ENCODE peak calls at places on chromosomes 6 and 20, in seven cellular contexts. K is mesendoderm, U is IMR-90, G is neuronal stem cell, B is mesenchymal stem cell, P is H1, D is trophoblast cell. X is an unnamed sample.

GRCh38 chr20:41218466-41218865 is 81.1 kb downstream of the PLCG1 start:
- DNase-seq in K (no peak), U (peak; percentile 73), G (no peak), B (no peak), P (no peak), D (no peak), X (no peak)

GRCh38 chr6:152952866-152953509 is 29.9 kb downstream of the FBXO5 start:
- DNase-seq in K (peak; percentile 45), U (peak; percentile 63), G (no peak), B (peak; percentile 61), P (no peak), D (no peak), X (no peak)

GRCh38 chr6:92522589-92522988 is 896.8 kb downstream of the EPHA7 start:
- DNase-seq in K (no peak), U (no peak), G (no peak), B (no peak), P (no peak), D (no peak), X (no peak)

GRCh38 chr6:124913056-124913455 is 49.2 kb upstream of the RNF217 start:
- DNase-seq in K (no peak), U (no peak), G (no peak), B (no peak), P (no peak), D (no peak), X (no peak)

GRCh38 chr6:50565004-50565403 is 148.3 kb upstream of the TFAP2D start:
- DNase-seq in K (no peak), U (no peak), G (no peak), B (no peak), P (no peak), D (no peak), X (no peak)

GRCh38 chr6:157550114-157550989 is 169.4 kb downstream of the ZDHHC14 start:
- DNase-seq in K (no peak), U (no peak), G (no peak), B (no peak), P (no peak), D (no peak), X (no peak)

GRCh38 chr6:162829013-162829742 is 101.4 kb downstream of the PACRG start:
- DNase-seq in K (no peak), U (no peak), G (no peak), B (peak; percentile 1), P (no peak), D (no peak), X (no peak)

GRCh38 chr20:35463455-35464300 is 8.3 kb downstream of the CEP250 start:
- DNase-seq in K (peak; percentile 84), U (peak; percentile 71), G (peak; percentile 70), B (peak; percentile 73), P (peak; percentile 81), D (peak; percentile 53), X (peak; percentile 66)

GRCh38 chr6:145929037-145929633 is 35.0 kb downstream of the SHPRH start:
- DNase-seq in K (peak; percentile 36), U (peak; percentile 60), G (peak; percentile 17), B (peak; percentile 58), P (no peak), D (peak; percentile 26), X (no peak)

GRCh38 chr6:14066782-14067406 is 50.7 kb upstream of the CD83 start:
- DNase-seq in K (peak; percentile 87), U (peak; percentile 80), G (peak; percentile 56), B (peak; percentile 70), P (no peak), D (no peak), X (no peak)

GRCh38 chr20:6287471-6287870 is 164.6 kb upstream of the FERMT1 start:
- DNase-seq in K (no peak), U (no peak), G (no peak), B (no peak), P (no peak), D (no peak), X (no peak)

GRCh38 chr6:167079853-167080297 is 43.0 kb upstream of the CCR6 start:
- DNase-seq in K (no peak), U (no peak), G (no peak), B (no peak), P (no peak), D (no peak), X (no peak)

GRCh38 chr20:32152421-32153155 is 43.1 kb downstream of the TM9SF4 start:
- DNase-seq in K (no peak), U (no peak), G (no peak), B (no peak), P (no peak), D (no peak), X (no peak)

GRCh38 chr6:30799210-30799609 is 54.9 kb upstream of the IER3 start:
- DNase-seq in K (no peak), U (peak; percentile 56), G (no peak), B (no peak), P (no peak), D (no peak), X (no peak)

GRCh38 chr6:16511723-16512584 is 249.3 kb downstream of the ATXN1 start:
- DNase-seq in K (no peak), U (no peak), G (no peak), B (no peak), P (no peak), D (no peak), X (no peak)

GRCh38 chr6:6452002-6452401 is 131.5 kb upstream of the F13A1 start:
- DNase-seq in K (peak; percentile 23), U (no peak), G (no peak), B (no peak), P (no peak), D (no peak), X (no peak)

GRCh38 chr20:61896058-61896961 is 169.4 kb downstream of the TAF4 start:
- DNase-seq in K (peak; percentile 54), U (peak; percentile 28), G (peak; percentile 56), B (peak; percentile 48), P (peak; percentile 82), D (peak; percentile 21), X (peak; percentile 74)

GRCh38 chr6:14905201-14905600 is 340.7 kb upstream of the JARID2 start:
- DNase-seq in K (peak; percentile 27), U (no peak), G (no peak), B (no peak), P (no peak), D (no peak), X (no peak)

GRCh38 chr6:8558953-8559352 is 123.6 kb upstream of the SLC35B3 start:
- DNase-seq in K (no peak), U (no peak), G (no peak), B (no peak), P (no peak), D (no peak), X (no peak)

GRCh38 chr20:2652724-2653510 is 485 bp downstream of the NOP56 start:
- DNase-seq in K (no peak), U (no peak), G (no peak), B (peak; percentile 37), P (no peak), D (no peak), X (no peak)

GRCh38 chr6:130922922-130923321 is 95.7 kb downstream of the SMLR1 start:
- DNase-seq in K (no peak), U (no peak), G (no peak), B (no peak), P (no peak), D (no peak), X (no peak)

GRCh38 chr20:38321959-38322598 is 18.1 kb downstream of the BPI start:
- DNase-seq in K (peak; percentile 55), U (peak; percentile 73), G (peak; percentile 36), B (peak; percentile 72), P (no peak), D (peak; percentile 13), X (peak; percentile 51)

GRCh38 chr20:25460591-25461280 is 53.3 kb downstream of the GINS1 start:
- DNase-seq in K (no peak), U (no peak), G (no peak), B (no peak), P (no peak), D (no peak), X (no peak)
- H3K27ac ChIP-seq in K (no peak overlapping the region), U (no peak overlapping the region), G (no peak overlapping the region), B (no peak overlapping the region), P (no peak overlapping the region), D (no peak overlapping the region), X (no peak overlapping the region)

DNA sequence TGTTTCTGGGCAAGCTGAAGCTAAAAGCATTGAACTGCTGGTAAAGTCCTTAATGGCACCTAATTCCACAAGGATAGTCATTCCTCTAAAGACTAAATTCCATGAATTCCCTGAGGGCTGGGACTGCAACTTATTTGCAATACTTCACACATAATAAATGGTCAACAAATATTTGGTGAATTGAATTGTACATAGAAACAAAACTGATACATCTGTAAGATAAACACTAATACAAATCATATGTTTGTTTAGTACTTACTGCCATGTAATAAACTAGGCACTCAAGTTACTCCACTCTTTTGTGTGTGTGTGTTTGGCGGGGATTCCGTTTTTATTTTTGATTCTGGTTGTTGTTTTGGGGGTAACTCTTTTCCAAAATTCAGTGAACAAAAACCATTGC is 75.0 kb upstream of the SNRPB2 start:
- DNase-seq in K (no peak), U (no peak), G (no peak), B (no peak), P (no peak), D (no peak), X (no peak)
- H3K4ac ChIP-seq in K (no peak overlapping the region), U (no peak overlapping the region), G (no peak overlapping the region), B (no peak overlapping the region), P (no peak overlapping the region), D (no peak overlapping the region), X (no peak overlapping the region)

DNA sequence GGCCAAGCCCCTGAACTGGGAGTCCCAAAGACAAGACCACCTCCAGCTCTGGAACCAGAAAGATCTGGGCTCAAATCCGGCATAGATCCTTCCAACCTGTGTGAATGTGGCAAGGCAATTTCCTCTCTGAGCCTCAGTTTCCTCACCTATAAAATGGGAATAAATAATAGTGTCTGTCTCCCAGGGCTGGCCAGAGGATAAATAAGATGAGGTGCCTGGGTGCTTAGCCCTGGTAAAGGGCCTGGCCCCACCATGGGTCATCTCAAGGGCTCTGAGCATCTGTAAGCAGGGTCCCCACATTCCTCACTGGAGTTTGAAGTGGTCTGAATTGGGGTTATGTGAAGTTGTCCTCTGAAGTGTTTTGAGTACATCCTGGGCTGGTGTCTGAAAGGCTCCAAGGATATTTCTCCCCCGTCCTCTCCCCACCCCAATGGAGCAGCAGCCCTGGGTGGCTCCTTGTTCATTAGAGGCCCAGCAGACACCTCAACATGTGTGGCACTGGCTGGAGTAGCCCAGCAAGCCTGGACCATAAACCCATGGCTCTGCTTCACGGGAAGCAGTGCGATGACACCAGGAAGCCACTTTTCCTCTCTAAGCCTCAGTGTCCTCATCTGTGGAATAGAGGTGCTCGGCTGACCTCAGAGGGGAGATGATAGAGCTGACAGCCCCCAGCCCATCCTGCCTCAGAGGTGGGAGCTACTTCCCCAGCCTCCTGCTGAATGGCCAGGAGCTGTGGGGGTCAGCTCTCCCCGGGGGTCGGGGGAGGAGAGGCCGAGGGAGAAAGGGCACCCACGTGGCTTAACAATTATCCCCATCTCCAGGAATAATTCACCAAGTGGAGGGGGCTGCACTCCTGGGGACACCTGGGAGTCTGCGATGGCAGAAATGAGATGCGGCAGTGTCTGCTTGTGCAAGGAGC is 48.0 kb downstream of the HNF4A start:
- DNase-seq in K (no peak), U (no peak), G (no peak), B (no peak), P (no peak), D (no peak), X (no peak)
- H3K27ac ChIP-seq in K (no peak overlapping the region), U (no peak overlapping the region), G (no peak overlapping the region), B (no peak overlapping the region), P (no peak overlapping the region), D (no peak overlapping the region), X (no peak overlapping the region)

DNA sequence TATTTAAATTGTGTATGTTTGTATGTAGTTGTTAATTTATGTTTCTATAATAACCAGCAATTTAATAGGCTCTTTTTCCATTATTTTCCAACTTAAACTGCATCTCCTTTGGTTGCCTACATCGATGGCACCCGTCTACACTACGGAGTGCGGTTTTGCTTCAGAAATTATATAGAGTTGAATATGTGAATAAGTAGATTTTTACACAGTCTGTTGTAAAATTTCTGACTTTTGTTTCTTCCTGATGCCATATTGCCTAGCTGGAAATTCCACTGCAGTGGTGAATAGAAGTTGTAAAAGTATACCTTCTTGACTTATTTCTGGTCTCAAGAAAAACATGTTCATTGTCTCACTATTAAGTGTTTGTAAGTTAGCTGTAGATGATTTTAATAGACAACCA is 404.1 kb upstream of the EPHA7 start:
- DNase-seq in K (no peak), U (no peak), G (no peak), B (no peak), P (no peak), D (no peak), X (no peak)
- H3K4ac ChIP-seq in K (no peak overlapping the region), U (no peak overlapping the region), G (no peak overlapping the region), B (no peak overlapping the region), P (no peak overlapping the region), D (no peak overlapping the region), X (no peak overlapping the region)

X was measured in H9.